ENCODE peak calls at places on chromosomes 7 and 10, in four cellular contexts. One of them, this sample, is unnamed.

GRCh38 chr7:117019287-117019686 is 66.0 kb downstream of the ST7 start:
- DNase-seq in transverse colon: no peak
- DNase-seq in naive thymus-derived CD4-positive, alpha-beta T cell: no peak
- DNase-seq in CD8-positive, alpha-beta memory T cell: no peak
- DNase-seq in this sample: no peak

GRCh38 chr7:140697447-140698143 is 1.1 kb downstream of the NDUFB2 start:
- DNase-seq in transverse colon: no peak
- DNase-seq in CD8-positive, alpha-beta memory T cell: no peak
- DNase-seq in naive thymus-derived CD4-positive, alpha-beta T cell: no peak
- DNase-seq in this sample: no peak

GRCh38 chr7:36037121-36037662 is 115.9 kb upstream of the EEPD1 start:
- DNase-seq in naive thymus-derived CD4-positive, alpha-beta T cell: no peak
- DNase-seq in transverse colon: peak
- DNase-seq in CD8-positive, alpha-beta memory T cell: no peak
- DNase-seq in this sample: peak

GRCh38 chr7:18064242-18064838 is 36.7 kb upstream of the PRPS1L1 start:
- DNase-seq in transverse colon: peak
- DNase-seq in naive thymus-derived CD4-positive, alpha-beta T cell: no peak
- DNase-seq in CD8-positive, alpha-beta memory T cell: no peak
- DNase-seq in this sample: no peak

GRCh38 chr10:73785721-73786511 is 510 bp downstream of the ZSWIM8 start:
- DNase-seq in naive thymus-derived CD4-positive, alpha-beta T cell: peak
- DNase-seq in CD8-positive, alpha-beta memory T cell: peak
- DNase-seq in transverse colon: peak
- DNase-seq in this sample: peak

GRCh38 chr10:126391162-126391880 is 3.0 kb upstream of the ADAM12 start:
- DNase-seq in CD8-positive, alpha-beta memory T cell: no peak
- DNase-seq in transverse colon: no peak
- DNase-seq in naive thymus-derived CD4-positive, alpha-beta T cell: no peak
- DNase-seq in this sample: no peak

GRCh38 chr7:157675427-157675930 is 338.7 kb downstream of the DNAJB6 start:
- DNase-seq in naive thymus-derived CD4-positive, alpha-beta T cell: no peak
- DNase-seq in transverse colon: no peak
- DNase-seq in CD8-positive, alpha-beta memory T cell: no peak
- DNase-seq in this sample: no peak

GRCh38 chr10:104323085-104323484 is 15.2 kb downstream of the ITPRIP start:
- DNase-seq in CD8-positive, alpha-beta memory T cell: no peak
- DNase-seq in naive thymus-derived CD4-positive, alpha-beta T cell: no peak
- DNase-seq in transverse colon: no peak
- DNase-seq in this sample: no peak

GRCh38 chr7:84510501-84510900 is 315.9 kb upstream of the SEMA3A start:
- DNase-seq in CD8-positive, alpha-beta memory T cell: no peak
- DNase-seq in transverse colon: no peak
- DNase-seq in naive thymus-derived CD4-positive, alpha-beta T cell: no peak
- DNase-seq in this sample: no peak

GRCh38 chr7:105013818-105014724 is at the start of gene KMT2E:
- DNase-seq in transverse colon: peak
- DNase-seq in naive thymus-derived CD4-positive, alpha-beta T cell: peak
- DNase-seq in CD8-positive, alpha-beta memory T cell: peak
- DNase-seq in this sample: peak

GRCh38 chr10:51619365-51619764 is 80.0 kb downstream of the CSTF2T start:
- DNase-seq in CD8-positive, alpha-beta memory T cell: no peak
- DNase-seq in transverse colon: no peak
- DNase-seq in naive thymus-derived CD4-positive, alpha-beta T cell: no peak
- DNase-seq in this sample: no peak

GRCh38 chr7:41565655-41566054 is 137.2 kb downstream of the INHBA start:
- DNase-seq in CD8-positive, alpha-beta memory T cell: no peak
- DNase-seq in naive thymus-derived CD4-positive, alpha-beta T cell: no peak
- DNase-seq in transverse colon: no peak
- DNase-seq in this sample: no peak

GRCh38 chr7:157253850-157254249 is 83.0 kb upstream of the DNAJB6 start:
- DNase-seq in CD8-positive, alpha-beta memory T cell: no peak
- DNase-seq in naive thymus-derived CD4-positive, alpha-beta T cell: no peak
- DNase-seq in transverse colon: peak
- DNase-seq in this sample: peak

GRCh38 chr7:77799078-77799964 is 748 bp downstream of the PHTF2 start:
- DNase-seq in transverse colon: peak
- DNase-seq in naive thymus-derived CD4-positive, alpha-beta T cell: peak
- DNase-seq in CD8-positive, alpha-beta memory T cell: peak
- DNase-seq in this sample: peak

GRCh38 chr10:78515037-78515872 is 481.6 kb downstream of the RPS24 start:
- DNase-seq in naive thymus-derived CD4-positive, alpha-beta T cell: no peak
- DNase-seq in transverse colon: no peak
- DNase-seq in CD8-positive, alpha-beta memory T cell: no peak
- DNase-seq in this sample: peak

GRCh38 chr7:87001214-87001613 is 58.2 kb downstream of the ELAPOR2 start:
- DNase-seq in naive thymus-derived CD4-positive, alpha-beta T cell: no peak
- DNase-seq in transverse colon: no peak
- DNase-seq in CD8-positive, alpha-beta memory T cell: no peak
- DNase-seq in this sample: no peak

DNA sequence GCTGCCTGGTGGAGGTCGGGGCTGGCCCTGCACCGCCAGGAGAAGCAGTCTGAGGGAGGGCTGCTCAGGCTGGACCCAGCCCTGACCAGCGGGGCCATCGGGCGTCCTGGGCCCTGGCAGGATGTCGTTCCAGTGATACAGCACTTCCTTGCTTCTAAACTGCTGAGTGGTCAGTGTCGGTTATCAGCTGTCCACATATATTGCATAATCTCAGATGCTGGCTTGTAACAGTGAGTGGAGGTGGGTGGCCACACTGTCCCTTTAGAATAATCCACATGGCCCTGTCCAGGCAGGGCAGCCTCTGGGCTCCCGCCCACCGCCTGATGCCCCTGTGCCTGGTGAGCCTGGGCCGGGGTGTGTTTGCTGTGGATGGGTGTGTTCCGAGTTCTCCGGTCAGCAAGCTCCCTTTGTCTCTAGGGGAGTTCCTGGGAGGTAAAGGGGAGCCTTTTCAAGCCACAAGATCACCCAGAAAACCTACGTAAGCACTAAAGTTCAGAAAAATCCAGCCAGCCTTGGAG is 86.1 kb downstream of the LHPP start:
- DNase-seq in CD8-positive, alpha-beta memory T cell: no peak
- DNase-seq in transverse colon: no peak
- DNase-seq in naive thymus-derived CD4-positive, alpha-beta T cell: no peak
- DNase-seq in this sample: no peak
- H3K27ac ChIP-seq in CD8-positive, alpha-beta memory T cell: no peak
- H3K27ac ChIP-seq in transverse colon: no peak
- H3K27ac ChIP-seq in naive thymus-derived CD4-positive, alpha-beta T cell: no peak
- H3K27ac ChIP-seq in this sample: no peak

DNA sequence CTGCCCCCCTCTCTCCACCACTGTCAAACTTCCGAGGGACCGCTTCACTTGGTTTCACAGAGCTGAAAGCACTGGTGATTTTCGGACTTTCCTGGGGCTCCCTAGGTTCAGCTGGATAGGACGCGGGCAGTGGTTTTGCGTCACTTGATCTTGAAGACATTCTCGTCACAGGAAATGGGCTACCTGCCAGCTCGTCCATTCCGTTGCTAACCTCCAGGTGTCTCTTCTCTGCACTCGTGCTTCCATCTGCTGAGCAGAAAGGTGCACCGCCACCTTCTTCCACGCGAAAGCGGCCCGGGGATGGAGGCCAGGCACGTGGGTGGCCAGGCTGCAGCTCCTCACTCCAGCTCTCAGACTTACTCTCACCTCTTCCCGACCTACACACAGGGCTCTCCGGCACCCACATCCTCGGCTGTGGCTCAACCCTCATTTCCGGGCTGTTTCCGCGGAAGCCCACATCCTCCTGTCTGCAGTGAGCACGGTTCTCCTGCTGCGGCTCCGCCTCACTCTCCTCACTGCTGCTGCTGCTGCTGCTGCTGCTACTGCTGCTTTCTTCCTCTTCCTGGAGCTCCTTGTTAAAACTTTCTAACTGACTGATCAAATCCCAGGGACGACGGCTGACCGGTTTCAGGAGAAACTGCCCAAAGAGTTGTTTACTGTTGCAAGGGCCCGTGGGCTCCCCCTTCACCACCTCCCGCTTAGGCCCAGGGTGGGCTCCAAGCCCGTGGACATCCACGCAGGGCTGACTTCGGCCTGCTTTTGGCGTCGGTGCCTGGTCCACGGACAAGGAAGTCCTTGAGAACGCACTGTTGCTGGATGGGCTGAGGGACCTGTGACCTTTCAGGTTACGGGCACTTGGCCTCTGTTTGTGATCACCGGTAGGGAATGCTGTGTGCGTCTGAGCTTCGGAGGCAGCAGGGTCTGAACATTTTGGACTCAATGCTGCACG is 32.1 kb downstream of the JCAD start:
- DNase-seq in naive thymus-derived CD4-positive, alpha-beta T cell: peak
- DNase-seq in CD8-positive, alpha-beta memory T cell: peak
- DNase-seq in transverse colon: peak
- DNase-seq in this sample: peak
- H3K27ac ChIP-seq in naive thymus-derived CD4-positive, alpha-beta T cell: no peak
- H3K27ac ChIP-seq in CD8-positive, alpha-beta memory T cell: no peak
- H3K27ac ChIP-seq in transverse colon: peak
- H3K27ac ChIP-seq in this sample: peak

GRCh38 chr10:25191162-25191895 is 16.5 kb downstream of the GPR158 start:
- DNase-seq in transverse colon: no peak
- DNase-seq in naive thymus-derived CD4-positive, alpha-beta T cell: no peak
- DNase-seq in CD8-positive, alpha-beta memory T cell: no peak
- DNase-seq in this sample: no peak
- H3K27ac ChIP-seq in transverse colon: no peak
- H3K27ac ChIP-seq in naive thymus-derived CD4-positive, alpha-beta T cell: no peak
- H3K27ac ChIP-seq in CD8-positive, alpha-beta memory T cell: no peak
- H3K27ac ChIP-seq in this sample: no peak

GRCh38 chr10:63683223-63683622 is 162.0 kb downstream of the REEP3 start:
- DNase-seq in naive thymus-derived CD4-positive, alpha-beta T cell: no peak
- DNase-seq in transverse colon: no peak
- DNase-seq in CD8-positive, alpha-beta memory T cell: no peak
- DNase-seq in this sample: no peak
- H3K27ac ChIP-seq in naive thymus-derived CD4-positive, alpha-beta T cell: no peak
- H3K27ac ChIP-seq in transverse colon: no peak
- H3K27ac ChIP-seq in CD8-positive, alpha-beta memory T cell: no peak
- H3K27ac ChIP-seq in this sample: no peak

GRCh38 chr10:86956195-86956840 is 1.1 kb downstream of the MMRN2 start:
- DNase-seq in CD8-positive, alpha-beta memory T cell: no peak
- DNase-seq in naive thymus-derived CD4-positive, alpha-beta T cell: no peak
- DNase-seq in transverse colon: no peak
- DNase-seq in this sample: no peak
- H3K27ac ChIP-seq in CD8-positive, alpha-beta memory T cell: no peak
- H3K27ac ChIP-seq in naive thymus-derived CD4-positive, alpha-beta T cell: no peak
- H3K27ac ChIP-seq in transverse colon: peak
- H3K27ac ChIP-seq in this sample: peak

This sample was measured in lung.